ENCODE peak calls at places on chromosomes 5 and 9, in ten cellular contexts. Y is mammary epithelial cell, I is adrenal gland, W is K562, B is Peyer's patch, T is PC-9, H is upper lobe of right lung, P is cardiac muscle cell, U is mucosa of descending colon, F is A673. D is an unnamed sample.

GRCh38 chr9:76419782-76420380 is 25.7 kb upstream of the RFK start:
- DNase-seq in W (peak; percentile 29), U (no peak), T (no peak), Y (no peak), H (no peak), F (peak; percentile 46), I (peak; percentile 45), B (no peak), P (peak; percentile 23), D (no peak)

GRCh38 chr9:109182940-109183798 is 16.1 kb upstream of the FRRS1L start:
- DNase-seq in H (no peak), B (no peak), P (peak; percentile 44), T (peak; percentile 54), F (peak; percentile 10), Y (peak; percentile 60), I (peak; percentile 55), U (peak; percentile 55), W (peak; percentile 71), D (no peak)

GRCh38 chr9:90925581-90926257 is 124.1 kb downstream of the SYK start:
- DNase-seq in Y (peak; percentile 60), T (no peak), I (no peak), P (no peak), F (peak; percentile 15), H (no peak), W (no peak), U (no peak), B (no peak), D (no peak)

GRCh38 chr9:121938621-121939020 is 154.5 kb downstream of the TTLL11 start:
- DNase-seq in P (no peak), B (no peak), I (no peak), Y (no peak), W (no peak), H (no peak), T (no peak), U (no peak), F (no peak), D (no peak)

GRCh38 chr9:7216004-7216821 is 458.4 kb downstream of the KDM4C start:
- DNase-seq in U (no peak), Y (peak; percentile 93), I (no peak), T (peak; percentile 49), F (no peak), B (no peak), H (no peak), W (no peak), P (no peak), D (no peak)

GRCh38 chr9:95140821-95141220 is 176.7 kb downstream of the FANCC start:
- DNase-seq in U (no peak), W (no peak), B (no peak), T (no peak), F (no peak), I (no peak), P (no peak), H (no peak), Y (no peak), D (no peak)

GRCh38 chr9:120542701-120543490 is 37.1 kb downstream of the CDK5RAP2 start:
- DNase-seq in I (no peak), Y (no peak), W (no peak), F (no peak), B (no peak), T (no peak), H (no peak), P (no peak), U (no peak), D (no peak)

GRCh38 chr9:124659099-124659659 is 111.9 kb downstream of the NR6A1 start:
- DNase-seq in P (peak; percentile 84), I (peak; percentile 81), F (peak; percentile 87), H (peak; percentile 89), B (peak; percentile 71), T (peak; percentile 97), Y (peak; percentile 93), U (peak; percentile 75), W (peak; percentile 97), D (peak; percentile 93)

GRCh38 chr9:136578915-136579637 is 33.2 kb upstream of the NOTCH1 start:
- DNase-seq in F (peak; percentile 32), H (no peak), B (no peak), Y (peak; percentile 36), P (peak; percentile 43), T (no peak), U (no peak), W (peak; percentile 82), I (no peak), D (no peak)

GRCh38 chr9:35847786-35848185 is 18.8 kb downstream of the TMEM8B start:
- DNase-seq in I (no peak), F (no peak), P (no peak), B (no peak), H (no peak), Y (no peak), T (no peak), U (no peak), W (no peak), D (no peak)

GRCh38 chr5:125549322-125549871 is 803.0 kb upstream of the ZNF608 start:
- DNase-seq in B (no peak), I (no peak), Y (no peak), W (no peak), T (no peak), U (no peak), F (no peak), H (no peak), P (peak; percentile 21), D (no peak)

GRCh38 chr9:108815156-108815555 is 40.6 kb downstream of the ACTL7B start:
- DNase-seq in Y (peak; percentile 47), U (no peak), T (no peak), F (no peak), H (no peak), I (no peak), B (no peak), W (no peak), P (no peak), D (no peak)

GRCh38 chr9:114278881-114279570 is 43.9 kb upstream of the ORM1 start:
- DNase-seq in H (peak; percentile 48), F (peak; percentile 71), P (no peak), T (peak; percentile 54), U (no peak), Y (peak; percentile 88), W (no peak), I (no peak), B (peak; percentile 34), D (peak; percentile 95)

GRCh38 chr5:167743685-167744084 is 547.8 kb upstream of the WWC1 start:
- DNase-seq in B (no peak), I (no peak), U (no peak), H (no peak), F (peak; percentile 73), Y (peak; percentile 63), T (peak; percentile 81), W (no peak), P (no peak), D (no peak)

GRCh38 chr5:14937277-14937676 is 65.7 kb upstream of the ANKH start:
- DNase-seq in H (no peak), Y (no peak), F (peak; percentile 33), I (no peak), P (no peak), U (no peak), B (no peak), T (no peak), W (no peak), D (no peak)

GRCh38 chr9:81771606-81772005 is 82.3 kb upstream of the TLE1 start:
- DNase-seq in Y (no peak), T (no peak), U (no peak), F (no peak), P (no peak), W (no peak), H (no peak), I (no peak), B (no peak), D (no peak)

GRCh38 chr5:62305358-62305714 is 670 bp upstream of the KIF2A start:
- DNase-seq in P (peak; percentile 5), B (no peak), W (no peak), T (no peak), I (no peak), F (no peak), Y (peak; percentile 34), H (no peak), U (no peak), D (no peak)

GRCh38 chr9:117414906-117415583 is at the start of gene ASTN2:
- DNase-seq in Y (no peak), F (no peak), B (no peak), W (no peak), H (no peak), T (no peak), U (no peak), I (no peak), P (peak; percentile 33), D (no peak)

GRCh38 chr9:18006591-18006990 is 427.7 kb downstream of the SH3GL2 start:
- DNase-seq in I (no peak), Y (no peak), U (no peak), P (no peak), F (no peak), W (no peak), T (no peak), B (no peak), H (no peak), D (no peak)

GRCh38 chr5:162288647-162289296 is 221.2 kb downstream of the GABRG2 start:
- DNase-seq in I (no peak), W (no peak), P (no peak), H (no peak), T (no peak), U (no peak), F (no peak), B (no peak), Y (no peak), D (no peak)
- TF ChIP-seq CTCF in I (no peak), W (no peak), P (no peak), H (no peak), T (no peak), U (no peak), F (no peak), B (no peak), Y (no peak), D (no peak)

GRCh38 chr9:127448112-127448805 is 2.9 kb downstream of the RPL12 start:
- DNase-seq in U (no peak), I (no peak), Y (no peak), F (no peak), H (no peak), P (no peak), B (peak; percentile 23), T (no peak), W (no peak), D (no peak)
- H3K36me3 ChIP-seq in U (peaks cover 5% of the 10 kb centered on the region), I (peaks cover 60% of the 10 kb centered on the region), Y (peaks cover 47% of the 10 kb centered on the region), F (peaks cover 72% of the 10 kb centered on the region), H (peaks cover 63% of the 10 kb centered on the region), P (peaks cover 50% of the 10 kb centered on the region), B (peaks cover 62% of the 10 kb centered on the region), T (peaks cover 50% of the 10 kb centered on the region), W (peaks cover 73% of the 10 kb centered on the region), D (peaks cover 81% of the 10 kb centered on the region)

GRCh38 chr5:8675182-8675581 is 806.2 kb downstream of the MTRR start:
- DNase-seq in B (no peak), F (no peak), W (no peak), T (no peak), I (no peak), Y (no peak), H (no peak), U (no peak), P (no peak), D (no peak)
- H3K9me3 ChIP-seq in B (no peaks in the 10 kb centered on the region), F (peaks cover 10% of the 10 kb centered on the region), W (peaks cover 2% of the 10 kb centered on the region), T (no peaks in the 10 kb centered on the region), I (no peaks in the 10 kb centered on the region), Y (no peaks in the 10 kb centered on the region), H (no peaks in the 10 kb centered on the region), U (no peaks in the 10 kb centered on the region), P (no peaks in the 10 kb centered on the region), D (no peaks in the 10 kb centered on the region)

GRCh38 chr5:24232929-24233328 is 411.8 kb downstream of the CDH10 start:
- DNase-seq in U (no peak), T (no peak), F (peak; percentile 46), H (no peak), Y (no peak), P (no peak), B (no peak), W (no peak), I (no peak), D (no peak)
- TF ChIP-seq CTCF in U (no peak), T (no peak), F (peak; percentile 67), H (no peak), Y (peak; percentile 39), P (no peak), B (peak; percentile 19), W (no peak), I (no peak), D (peak; percentile 87)

D was measured in RWPE2.